ENCODE peak calls at places on chromosomes 13 and 19, in ten cellular contexts. One of them, this sample, is unnamed.

GRCh38 chr13:43354147-43354945 is 331.0 kb downstream of the DNAJC15 start:
- DNase-seq in heart right ventricle: no peak
- DNase-seq in NCI-H1092 treated with DMSO at 0.1 percent for 48 hours: no peak
- DNase-seq in stimulated activated CD4-positive, alpha-beta T cell treated with anti-CD3 and anti-CD28 coated beads, Interleukin-4, amount 100 ng/mL, for 1 hour: no peak
- DNase-seq in HEK293T: no peak
- DNase-seq in foreskin fibroblast: no peak
- DNase-seq in T follicular helper cell: no peak
- DNase-seq in uterus: no peak
- DNase-seq in iPS-NIHi11: no peak
- DNase-seq in mesendoderm: no peak
- DNase-seq in this sample: no peak

GRCh38 chr13:52024481-52024880 is at the start of gene UTP14C:
- DNase-seq in heart right ventricle: no peak
- DNase-seq in NCI-H1092 treated with DMSO at 0.1 percent for 48 hours: no peak
- DNase-seq in stimulated activated CD4-positive, alpha-beta T cell treated with anti-CD3 and anti-CD28 coated beads, Interleukin-4, amount 100 ng/mL, for 1 hour: no peak
- DNase-seq in HEK293T: no peak
- DNase-seq in foreskin fibroblast: no peak
- DNase-seq in T follicular helper cell: no peak
- DNase-seq in uterus: no peak
- DNase-seq in iPS-NIHi11: no peak
- DNase-seq in mesendoderm: no peak
- DNase-seq in this sample: no peak

GRCh38 chr13:55967055-55967454 is 1173.7 kb upstream of the PRR20A start:
- DNase-seq in heart right ventricle: no peak
- DNase-seq in NCI-H1092 treated with DMSO at 0.1 percent for 48 hours: no peak
- DNase-seq in stimulated activated CD4-positive, alpha-beta T cell treated with anti-CD3 and anti-CD28 coated beads, Interleukin-4, amount 100 ng/mL, for 1 hour: no peak
- DNase-seq in HEK293T: no peak
- DNase-seq in foreskin fibroblast: no peak
- DNase-seq in T follicular helper cell: no peak
- DNase-seq in uterus: no peak
- DNase-seq in iPS-NIHi11: no peak
- DNase-seq in mesendoderm: no peak
- DNase-seq in this sample: no peak

GRCh38 chr19:7849631-7850428 is 19.8 kb downstream of the EVI5L start:
- DNase-seq in heart right ventricle: no peak
- DNase-seq in NCI-H1092 treated with DMSO at 0.1 percent for 48 hours: no peak
- DNase-seq in stimulated activated CD4-positive, alpha-beta T cell treated with anti-CD3 and anti-CD28 coated beads, Interleukin-4, amount 100 ng/mL, for 1 hour: no peak
- DNase-seq in HEK293T: no peak
- DNase-seq in foreskin fibroblast: no peak
- DNase-seq in T follicular helper cell: no peak
- DNase-seq in uterus: no peak
- DNase-seq in iPS-NIHi11: peak; percentile 45
- DNase-seq in mesendoderm: no peak
- DNase-seq in this sample: no peak

GRCh38 chr13:112438094-112438493 is 61.9 kb downstream of the SPACA7 start:
- DNase-seq in heart right ventricle: no peak
- DNase-seq in NCI-H1092 treated with DMSO at 0.1 percent for 48 hours: no peak
- DNase-seq in stimulated activated CD4-positive, alpha-beta T cell treated with anti-CD3 and anti-CD28 coated beads, Interleukin-4, amount 100 ng/mL, for 1 hour: no peak
- DNase-seq in HEK293T: no peak
- DNase-seq in foreskin fibroblast: no peak
- DNase-seq in T follicular helper cell: no peak
- DNase-seq in uterus: no peak
- DNase-seq in iPS-NIHi11: no peak
- DNase-seq in mesendoderm: no peak
- DNase-seq in this sample: no peak

GRCh38 chr13:67299731-67300130 is 69.6 kb upstream of the PCDH9 start:
- DNase-seq in heart right ventricle: no peak
- DNase-seq in NCI-H1092 treated with DMSO at 0.1 percent for 48 hours: no peak
- DNase-seq in stimulated activated CD4-positive, alpha-beta T cell treated with anti-CD3 and anti-CD28 coated beads, Interleukin-4, amount 100 ng/mL, for 1 hour: no peak
- DNase-seq in HEK293T: no peak
- DNase-seq in foreskin fibroblast: peak; percentile 37
- DNase-seq in T follicular helper cell: no peak
- DNase-seq in uterus: no peak
- DNase-seq in iPS-NIHi11: no peak
- DNase-seq in mesendoderm: no peak
- DNase-seq in this sample: no peak

GRCh38 chr19:49442793-49443365 is 1.6 kb upstream of the SLC17A7 start:
- DNase-seq in heart right ventricle: peak; percentile 98
- DNase-seq in NCI-H1092 treated with DMSO at 0.1 percent for 48 hours: no peak
- DNase-seq in stimulated activated CD4-positive, alpha-beta T cell treated with anti-CD3 and anti-CD28 coated beads, Interleukin-4, amount 100 ng/mL, for 1 hour: peak; percentile 56
- DNase-seq in HEK293T: peak; percentile 86
- DNase-seq in foreskin fibroblast: peak; percentile 84
- DNase-seq in T follicular helper cell: peak; percentile 37
- DNase-seq in uterus: peak; percentile 95
- DNase-seq in iPS-NIHi11: peak; percentile 84
- DNase-seq in mesendoderm: peak; percentile 98
- DNase-seq in this sample: peak; percentile 99

GRCh38 chr13:104553156-104553555 is 1486.9 kb upstream of the SLC10A2 start:
- DNase-seq in heart right ventricle: no peak
- DNase-seq in NCI-H1092 treated with DMSO at 0.1 percent for 48 hours: no peak
- DNase-seq in stimulated activated CD4-positive, alpha-beta T cell treated with anti-CD3 and anti-CD28 coated beads, Interleukin-4, amount 100 ng/mL, for 1 hour: no peak
- DNase-seq in HEK293T: no peak
- DNase-seq in foreskin fibroblast: no peak
- DNase-seq in T follicular helper cell: no peak
- DNase-seq in uterus: no peak
- DNase-seq in iPS-NIHi11: no peak
- DNase-seq in mesendoderm: no peak
- DNase-seq in this sample: no peak

GRCh38 chr19:45717983-45718650 is 12.6 kb downstream of the FBXO46 start:
- DNase-seq in heart right ventricle: no peak
- DNase-seq in NCI-H1092 treated with DMSO at 0.1 percent for 48 hours: no peak
- DNase-seq in stimulated activated CD4-positive, alpha-beta T cell treated with anti-CD3 and anti-CD28 coated beads, Interleukin-4, amount 100 ng/mL, for 1 hour: no peak
- DNase-seq in HEK293T: no peak
- DNase-seq in foreskin fibroblast: no peak
- DNase-seq in T follicular helper cell: no peak
- DNase-seq in uterus: no peak
- DNase-seq in iPS-NIHi11: peak; percentile 26
- DNase-seq in mesendoderm: no peak
- DNase-seq in this sample: no peak

GRCh38 chr19:31334101-31334848 is 15.0 kb downstream of the TSHZ3 start:
- DNase-seq in heart right ventricle: no peak
- DNase-seq in NCI-H1092 treated with DMSO at 0.1 percent for 48 hours: no peak
- DNase-seq in stimulated activated CD4-positive, alpha-beta T cell treated with anti-CD3 and anti-CD28 coated beads, Interleukin-4, amount 100 ng/mL, for 1 hour: no peak
- DNase-seq in HEK293T: no peak
- DNase-seq in foreskin fibroblast: peak; percentile 33
- DNase-seq in T follicular helper cell: no peak
- DNase-seq in uterus: no peak
- DNase-seq in iPS-NIHi11: no peak
- DNase-seq in mesendoderm: no peak
- DNase-seq in this sample: no peak

GRCh38 chr13:32426191-32426980 is 1.5 kb downstream of the N4BP2L1 start:
- DNase-seq in heart right ventricle: no peak
- DNase-seq in NCI-H1092 treated with DMSO at 0.1 percent for 48 hours: no peak
- DNase-seq in stimulated activated CD4-positive, alpha-beta T cell treated with anti-CD3 and anti-CD28 coated beads, Interleukin-4, amount 100 ng/mL, for 1 hour: peak; percentile 22
- DNase-seq in HEK293T: no peak
- DNase-seq in foreskin fibroblast: no peak
- DNase-seq in T follicular helper cell: no peak
- DNase-seq in uterus: no peak
- DNase-seq in iPS-NIHi11: no peak
- DNase-seq in mesendoderm: no peak
- DNase-seq in this sample: no peak

GRCh38 chr19:459724-460511 is 915 bp downstream of the SHC2 start:
- DNase-seq in heart right ventricle: peak; percentile 82
- DNase-seq in NCI-H1092 treated with DMSO at 0.1 percent for 48 hours: peak; percentile 87
- DNase-seq in stimulated activated CD4-positive, alpha-beta T cell treated with anti-CD3 and anti-CD28 coated beads, Interleukin-4, amount 100 ng/mL, for 1 hour: peak; percentile 27
- DNase-seq in HEK293T: peak; percentile 81
- DNase-seq in foreskin fibroblast: peak; percentile 9
- DNase-seq in T follicular helper cell: no peak
- DNase-seq in uterus: peak; percentile 77
- DNase-seq in iPS-NIHi11: peak; percentile 94
- DNase-seq in mesendoderm: peak; percentile 37
- DNase-seq in this sample: peak; percentile 77

GRCh38 chr13:58343081-58343480 is 711.5 kb downstream of the PCDH17 start:
- DNase-seq in heart right ventricle: no peak
- DNase-seq in NCI-H1092 treated with DMSO at 0.1 percent for 48 hours: no peak
- DNase-seq in stimulated activated CD4-positive, alpha-beta T cell treated with anti-CD3 and anti-CD28 coated beads, Interleukin-4, amount 100 ng/mL, for 1 hour: no peak
- DNase-seq in HEK293T: no peak
- DNase-seq in foreskin fibroblast: no peak
- DNase-seq in T follicular helper cell: no peak
- DNase-seq in uterus: no peak
- DNase-seq in iPS-NIHi11: no peak
- DNase-seq in mesendoderm: no peak
- DNase-seq in this sample: peak; percentile 48

GRCh38 chr19:16315825-16316505 is 8.7 kb upstream of the KLF2 start:
- DNase-seq in heart right ventricle: peak; percentile 30
- DNase-seq in NCI-H1092 treated with DMSO at 0.1 percent for 48 hours: no peak
- DNase-seq in stimulated activated CD4-positive, alpha-beta T cell treated with anti-CD3 and anti-CD28 coated beads, Interleukin-4, amount 100 ng/mL, for 1 hour: no peak
- DNase-seq in HEK293T: no peak
- DNase-seq in foreskin fibroblast: peak; percentile 95
- DNase-seq in T follicular helper cell: no peak
- DNase-seq in uterus: peak; percentile 79
- DNase-seq in iPS-NIHi11: no peak
- DNase-seq in mesendoderm: no peak
- DNase-seq in this sample: no peak

GRCh38 chr19:48613852-48614435 is 932 bp downstream of the FAM83E start:
- DNase-seq in heart right ventricle: no peak
- DNase-seq in NCI-H1092 treated with DMSO at 0.1 percent for 48 hours: no peak
- DNase-seq in stimulated activated CD4-positive, alpha-beta T cell treated with anti-CD3 and anti-CD28 coated beads, Interleukin-4, amount 100 ng/mL, for 1 hour: no peak
- DNase-seq in HEK293T: no peak
- DNase-seq in foreskin fibroblast: no peak
- DNase-seq in T follicular helper cell: no peak
- DNase-seq in uterus: no peak
- DNase-seq in iPS-NIHi11: no peak
- DNase-seq in mesendoderm: no peak
- DNase-seq in this sample: no peak

GRCh38 chr13:97849305-97849704 is 104.2 kb upstream of the IPO5 start:
- DNase-seq in heart right ventricle: no peak
- DNase-seq in NCI-H1092 treated with DMSO at 0.1 percent for 48 hours: peak; percentile 56
- DNase-seq in stimulated activated CD4-positive, alpha-beta T cell treated with anti-CD3 and anti-CD28 coated beads, Interleukin-4, amount 100 ng/mL, for 1 hour: no peak
- DNase-seq in HEK293T: peak; percentile 19
- DNase-seq in foreskin fibroblast: peak; percentile 7
- DNase-seq in T follicular helper cell: no peak
- DNase-seq in uterus: no peak
- DNase-seq in iPS-NIHi11: peak; percentile 55
- DNase-seq in mesendoderm: peak; percentile 74
- DNase-seq in this sample: no peak

GRCh38 chr13:95156208-95156607 is 145.0 kb downstream of the ABCC4 start:
- DNase-seq in heart right ventricle: no peak
- DNase-seq in NCI-H1092 treated with DMSO at 0.1 percent for 48 hours: peak; percentile 62
- DNase-seq in stimulated activated CD4-positive, alpha-beta T cell treated with anti-CD3 and anti-CD28 coated beads, Interleukin-4, amount 100 ng/mL, for 1 hour: no peak
- DNase-seq in HEK293T: no peak
- DNase-seq in foreskin fibroblast: peak; percentile 9
- DNase-seq in T follicular helper cell: no peak
- DNase-seq in uterus: no peak
- DNase-seq in iPS-NIHi11: no peak
- DNase-seq in mesendoderm: no peak
- DNase-seq in this sample: no peak

GRCh38 chr13:38804536-38804935 is 117.7 kb downstream of the FREM2 start:
- DNase-seq in heart right ventricle: no peak
- DNase-seq in NCI-H1092 treated with DMSO at 0.1 percent for 48 hours: no peak
- DNase-seq in stimulated activated CD4-positive, alpha-beta T cell treated with anti-CD3 and anti-CD28 coated beads, Interleukin-4, amount 100 ng/mL, for 1 hour: no peak
- DNase-seq in HEK293T: no peak
- DNase-seq in foreskin fibroblast: no peak
- DNase-seq in T follicular helper cell: no peak
- DNase-seq in uterus: no peak
- DNase-seq in iPS-NIHi11: no peak
- DNase-seq in mesendoderm: no peak
- DNase-seq in this sample: no peak

GRCh38 chr13:29800687-29801086 is 49.7 kb downstream of the UBL3 start:
- DNase-seq in heart right ventricle: no peak
- DNase-seq in NCI-H1092 treated with DMSO at 0.1 percent for 48 hours: no peak
- DNase-seq in stimulated activated CD4-positive, alpha-beta T cell treated with anti-CD3 and anti-CD28 coated beads, Interleukin-4, amount 100 ng/mL, for 1 hour: no peak
- DNase-seq in HEK293T: no peak
- DNase-seq in foreskin fibroblast: no peak
- DNase-seq in T follicular helper cell: no peak
- DNase-seq in uterus: no peak
- DNase-seq in iPS-NIHi11: peak; percentile 9
- DNase-seq in mesendoderm: peak; percentile 68
- DNase-seq in this sample: peak; percentile 68

GRCh38 chr13:39370554-39370953 is 232.4 kb downstream of the LHFPL6 start:
- DNase-seq in heart right ventricle: peak; percentile 37
- DNase-seq in NCI-H1092 treated with DMSO at 0.1 percent for 48 hours: no peak
- DNase-seq in stimulated activated CD4-positive, alpha-beta T cell treated with anti-CD3 and anti-CD28 coated beads, Interleukin-4, amount 100 ng/mL, for 1 hour: no peak
- DNase-seq in HEK293T: no peak
- DNase-seq in foreskin fibroblast: peak; percentile 82
- DNase-seq in T follicular helper cell: no peak
- DNase-seq in uterus: peak; percentile 22
- DNase-seq in iPS-NIHi11: no peak
- DNase-seq in mesendoderm: no peak
- DNase-seq in this sample: peak; percentile 60

GRCh38 chr13:63288576-63288975 is 1872.9 kb upstream of the PCDH20 start:
- DNase-seq in heart right ventricle: no peak
- DNase-seq in NCI-H1092 treated with DMSO at 0.1 percent for 48 hours: no peak
- DNase-seq in stimulated activated CD4-positive, alpha-beta T cell treated with anti-CD3 and anti-CD28 coated beads, Interleukin-4, amount 100 ng/mL, for 1 hour: no peak
- DNase-seq in HEK293T: no peak
- DNase-seq in foreskin fibroblast: peak; percentile 20
- DNase-seq in T follicular helper cell: no peak
- DNase-seq in uterus: no peak
- DNase-seq in iPS-NIHi11: no peak
- DNase-seq in mesendoderm: no peak
- DNase-seq in this sample: no peak

GRCh38 chr13:76823969-76824368 is 62.2 kb downstream of the KCTD12 start:
- DNase-seq in heart right ventricle: no peak
- DNase-seq in NCI-H1092 treated with DMSO at 0.1 percent for 48 hours: no peak
- DNase-seq in stimulated activated CD4-positive, alpha-beta T cell treated with anti-CD3 and anti-CD28 coated beads, Interleukin-4, amount 100 ng/mL, for 1 hour: no peak
- DNase-seq in HEK293T: no peak
- DNase-seq in foreskin fibroblast: no peak
- DNase-seq in T follicular helper cell: no peak
- DNase-seq in uterus: no peak
- DNase-seq in iPS-NIHi11: no peak
- DNase-seq in mesendoderm: peak; percentile 31
- DNase-seq in this sample: no peak

GRCh38 chr19:21483589-21484170 is 21.7 kb upstream of the ZNF429 start:
- DNase-seq in heart right ventricle: peak; percentile 76
- DNase-seq in NCI-H1092 treated with DMSO at 0.1 percent for 48 hours: peak; percentile 22
- DNase-seq in stimulated activated CD4-positive, alpha-beta T cell treated with anti-CD3 and anti-CD28 coated beads, Interleukin-4, amount 100 ng/mL, for 1 hour: peak; percentile 74
- DNase-seq in HEK293T: peak; percentile 25
- DNase-seq in foreskin fibroblast: no peak
- DNase-seq in T follicular helper cell: peak; percentile 52
- DNase-seq in uterus: peak; percentile 63
- DNase-seq in iPS-NIHi11: peak; percentile 85
- DNase-seq in mesendoderm: peak; percentile 76
- DNase-seq in this sample: peak; percentile 63

GRCh38 chr13:51551446-51551845 is 32.8 kb upstream of the WDFY2 start:
- DNase-seq in heart right ventricle: no peak
- DNase-seq in NCI-H1092 treated with DMSO at 0.1 percent for 48 hours: no peak
- DNase-seq in stimulated activated CD4-positive, alpha-beta T cell treated with anti-CD3 and anti-CD28 coated beads, Interleukin-4, amount 100 ng/mL, for 1 hour: no peak
- DNase-seq in HEK293T: no peak
- DNase-seq in foreskin fibroblast: no peak
- DNase-seq in T follicular helper cell: no peak
- DNase-seq in uterus: no peak
- DNase-seq in iPS-NIHi11: no peak
- DNase-seq in mesendoderm: no peak
- DNase-seq in this sample: no peak

GRCh38 chr13:75687145-75687763 is 51.1 kb downstream of the LMO7 start:
- DNase-seq in heart right ventricle: no peak
- DNase-seq in NCI-H1092 treated with DMSO at 0.1 percent for 48 hours: no peak
- DNase-seq in stimulated activated CD4-positive, alpha-beta T cell treated with anti-CD3 and anti-CD28 coated beads, Interleukin-4, amount 100 ng/mL, for 1 hour: no peak
- DNase-seq in HEK293T: peak; percentile 62
- DNase-seq in foreskin fibroblast: peak; percentile 34
- DNase-seq in T follicular helper cell: no peak
- DNase-seq in uterus: no peak
- DNase-seq in iPS-NIHi11: no peak
- DNase-seq in mesendoderm: peak; percentile 57
- DNase-seq in this sample: no peak

GRCh38 chr13:46124531-46124966 is 19.7 kb upstream of the CPB2 start:
- DNase-seq in heart right ventricle: no peak
- DNase-seq in NCI-H1092 treated with DMSO at 0.1 percent for 48 hours: no peak
- DNase-seq in stimulated activated CD4-positive, alpha-beta T cell treated with anti-CD3 and anti-CD28 coated beads, Interleukin-4, amount 100 ng/mL, for 1 hour: peak; percentile 18
- DNase-seq in HEK293T: no peak
- DNase-seq in foreskin fibroblast: no peak
- DNase-seq in T follicular helper cell: no peak
- DNase-seq in uterus: no peak
- DNase-seq in iPS-NIHi11: no peak
- DNase-seq in mesendoderm: no peak
- DNase-seq in this sample: no peak

GRCh38 chr19:28485300-28485699 is 727.7 kb downstream of the UQCRFS1 start:
- DNase-seq in heart right ventricle: no peak
- DNase-seq in NCI-H1092 treated with DMSO at 0.1 percent for 48 hours: no peak
- DNase-seq in stimulated activated CD4-positive, alpha-beta T cell treated with anti-CD3 and anti-CD28 coated beads, Interleukin-4, amount 100 ng/mL, for 1 hour: no peak
- DNase-seq in HEK293T: no peak
- DNase-seq in foreskin fibroblast: no peak
- DNase-seq in T follicular helper cell: no peak
- DNase-seq in uterus: no peak
- DNase-seq in iPS-NIHi11: no peak
- DNase-seq in mesendoderm: no peak
- DNase-seq in this sample: no peak

GRCh38 chr19:23439623-23440022 is 44.4 kb upstream of the ZNF91 start:
- DNase-seq in heart right ventricle: no peak
- DNase-seq in NCI-H1092 treated with DMSO at 0.1 percent for 48 hours: no peak
- DNase-seq in stimulated activated CD4-positive, alpha-beta T cell treated with anti-CD3 and anti-CD28 coated beads, Interleukin-4, amount 100 ng/mL, for 1 hour: no peak
- DNase-seq in HEK293T: no peak
- DNase-seq in foreskin fibroblast: no peak
- DNase-seq in T follicular helper cell: no peak
- DNase-seq in uterus: no peak
- DNase-seq in iPS-NIHi11: no peak
- DNase-seq in mesendoderm: peak; percentile 46
- DNase-seq in this sample: no peak

This sample was measured in islet precursor cell.